ENCODE peak calls at places on chromosome 13, in eight cellular contexts. V is tibial artery, E is ascending aorta, H is HFF-Myc, N is AG10803, G is tibial nerve, U is cardiac muscle cell, X is pancreas. Q is an unnamed sample.

GRCh38 chr13:110411316-110412105 is 104.4 kb downstream of the COL4A2 start:
- DNase-seq in V (no peak), E (peak), H (no peak), N (no peak), G (no peak), U (no peak), X (no peak), Q (no peak)

GRCh38 chr13:80840313-80840976 is 499.5 kb upstream of the SPRY2 start:
- DNase-seq in V (peak), E (no peak), H (no peak), N (peak), G (no peak), U (no peak), X (no peak), Q (no peak)

GRCh38 chr13:111367340-111367739 is 46.9 kb downstream of the TEX29 start:
- DNase-seq in V (no peak), E (no peak), H (no peak), N (no peak), G (no peak), U (no peak), X (no peak), Q (no peak)

GRCh38 chr13:111336666-111337065 is 16.2 kb downstream of the TEX29 start:
- DNase-seq in V (no peak), E (no peak), H (no peak), N (peak), G (no peak), U (no peak), X (no peak), Q (no peak)

GRCh38 chr13:107441279-107441678 is 774.1 kb downstream of the LIG4 start:
- DNase-seq in V (no peak), E (no peak), H (no peak), N (peak), G (no peak), U (no peak), X (no peak), Q (no peak)

GRCh38 chr13:24106429-24106828 is 54.1 kb upstream of the SPATA13 start:
- DNase-seq in V (no peak), E (no peak), H (no peak), N (no peak), G (no peak), U (no peak), X (peak), Q (no peak)

GRCh38 chr13:30373727-30374126 is 48.6 kb upstream of the UBE2L5 start:
- DNase-seq in V (no peak), E (no peak), H (no peak), N (no peak), G (no peak), U (no peak), X (no peak), Q (no peak)

GRCh38 chr13:112702983-112703379 is 13.1 kb downstream of the ATP11A start:
- DNase-seq in V (no peak), E (no peak), H (no peak), N (no peak), G (no peak), U (no peak), X (no peak), Q (no peak)

GRCh38 chr13:113296842-113297369 is at the start of gene LAMP1:
- DNase-seq in V (peak), E (peak), H (peak), N (peak), G (peak), U (peak), X (peak), Q (peak)

GRCh38 chr13:42099962-42100675 is 51.7 kb downstream of the DGKH start:
- DNase-seq in V (no peak), E (no peak), H (no peak), N (no peak), G (no peak), U (no peak), X (no peak), Q (no peak)

GRCh38 chr13:42906257-42906656 is 85.8 kb downstream of the EPSTI1 start:
- DNase-seq in V (no peak), E (no peak), H (no peak), N (no peak), G (no peak), U (no peak), X (no peak), Q (no peak)

GRCh38 chr13:61029064-61029463 is 386.6 kb downstream of the PCDH20 start:
- DNase-seq in V (no peak), E (no peak), H (no peak), N (no peak), G (no peak), U (no peak), X (no peak), Q (no peak)

GRCh38 chr13:54185785-54186184 is 1157.2 kb downstream of the OLFM4 start:
- DNase-seq in V (no peak), E (no peak), H (no peak), N (no peak), G (no peak), U (peak), X (no peak), Q (no peak)
- TF ChIP-seq CTCF in V (no peak), E (no peak), H (no peak), N (no peak), G (no peak), U (no peak), X (peak), Q (no peak)

GRCh38 chr13:36834299-36834698 is 15.3 kb downstream of the RFXAP start:
- DNase-seq in V (no peak), E (no peak), H (no peak), N (no peak), G (no peak), U (no peak), X (no peak), Q (no peak)
- TF ChIP-seq CTCF in V (no peak), E (no peak), H (no peak), N (no peak), G (no peak), U (no peak), X (no peak), Q (no peak)

DNA sequence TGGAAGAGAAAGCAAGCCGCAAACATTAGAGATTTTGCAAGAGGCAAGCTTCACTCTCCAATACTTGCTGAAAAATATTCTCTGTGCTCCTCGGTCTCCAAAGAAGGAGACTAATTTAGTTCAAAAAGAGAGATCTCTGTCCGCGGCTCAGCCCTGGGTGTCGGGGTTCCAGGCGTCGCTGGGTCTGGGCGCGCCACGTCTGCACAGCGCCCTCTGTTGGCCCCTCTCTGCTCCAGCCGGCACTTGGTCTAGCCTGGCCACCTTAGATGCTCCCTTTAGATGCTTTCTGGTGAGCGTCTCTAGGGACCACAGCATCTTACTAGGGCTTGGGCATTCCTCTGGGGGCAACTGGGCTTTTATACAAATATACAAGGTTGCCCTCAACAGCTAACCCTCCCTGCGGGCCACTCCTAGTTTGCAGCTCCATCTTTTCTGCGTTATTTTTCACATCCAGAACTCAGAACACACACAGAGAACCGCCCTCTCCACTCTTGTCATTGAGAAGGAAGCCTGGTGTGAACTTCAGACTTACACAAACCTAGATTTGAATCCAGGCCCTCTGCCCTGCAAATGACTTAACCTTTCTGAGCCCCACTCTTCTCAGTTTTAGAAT is 78.3 kb downstream of the CYSLTR2 start:
- DNase-seq in V (no peak), E (no peak), H (no peak), N (peak), G (no peak), U (peak), X (peak), Q (peak)
- TF ChIP-seq CTCF in V (peak), E (peak), H (peak), N (peak), G (peak), U (peak), X (peak), Q (peak)

GRCh38 chr13:52707375-52707774 is 32.2 kb downstream of the CNMD start:
- DNase-seq in V (no peak), E (no peak), H (no peak), N (no peak), G (no peak), U (no peak), X (no peak), Q (no peak)
- TF ChIP-seq CTCF in V (no peak), E (no peak), H (no peak), N (peak), G (no peak), U (no peak), X (no peak), Q (no peak)

GRCh38 chr13:102394158-102395053 is 7.4 kb downstream of the FGF14 start:
- DNase-seq in V (peak), E (peak), H (peak), N (peak), G (peak), U (peak), X (peak), Q (peak)
- TF ChIP-seq CTCF in V (no peak), E (no peak), H (peak), N (peak), G (peak), U (peak), X (no peak), Q (no peak)

GRCh38 chr13:99830931-99831330 is 140.6 kb downstream of the ZIC5 start:
- DNase-seq in V (no peak), E (no peak), H (no peak), N (no peak), G (no peak), U (no peak), X (no peak), Q (no peak)
- TF ChIP-seq CTCF in V (no peak), E (no peak), H (no peak), N (no peak), G (no peak), U (no peak), X (no peak), Q (no peak)

Q was measured in Calu3.